ENCODE peak calls at places on chromosome 14, in five cellular contexts. One of them, this sample, is unnamed.

GRCh38 chr14:39491134-39491541 is 58.9 kb upstream of the FBXO33 start:
- DNase-seq in HEK293T: peak
- DNase-seq in H1: no peak
- DNase-seq in GM12878: no peak
- DNase-seq in HepG2: peak
- DNase-seq in this sample: no peak

GRCh38 chr14:80275208-80275850 is 64.0 kb upstream of the DIO2 start:
- DNase-seq in HEK293T: no peak
- DNase-seq in HepG2: no peak
- DNase-seq in GM12878: no peak
- DNase-seq in H1: no peak
- DNase-seq in this sample: no peak

GRCh38 chr14:102693006-102693755 is 84.1 kb upstream of the TRAF3 start:
- DNase-seq in H1: no peak
- DNase-seq in HEK293T: peak
- DNase-seq in GM12878: no peak
- DNase-seq in HepG2: peak
- DNase-seq in this sample: no peak

GRCh38 chr14:66920196-66920595 is 269.0 kb upstream of the GARIN2 start:
- DNase-seq in HEK293T: no peak
- DNase-seq in H1: no peak
- DNase-seq in GM12878: no peak
- DNase-seq in HepG2: peak
- DNase-seq in this sample: no peak

GRCh38 chr14:91246051-91246852 is 1.7 kb upstream of the GPR68 start:
- DNase-seq in HEK293T: no peak
- DNase-seq in GM12878: no peak
- DNase-seq in HepG2: no peak
- DNase-seq in H1: no peak
- DNase-seq in this sample: no peak

GRCh38 chr14:67410313-67410712 is 1.7 kb downstream of the PLEK2 start:
- DNase-seq in HepG2: no peak
- DNase-seq in H1: no peak
- DNase-seq in HEK293T: no peak
- DNase-seq in GM12878: no peak
- DNase-seq in this sample: no peak

GRCh38 chr14:21382886-21383847 is 652 bp downstream of the SUPT16H start:
- DNase-seq in GM12878: no peak
- DNase-seq in H1: no peak
- DNase-seq in HepG2: peak
- DNase-seq in HEK293T: peak
- DNase-seq in this sample: no peak

GRCh38 chr14:65849558-65849957 is 437.0 kb downstream of the FUT8 start:
- DNase-seq in GM12878: no peak
- DNase-seq in HepG2: no peak
- DNase-seq in HEK293T: no peak
- DNase-seq in H1: no peak
- DNase-seq in this sample: no peak

GRCh38 chr14:67815573-67816235 is 686 bp downstream of the ZFYVE26 start:
- DNase-seq in H1: no peak
- DNase-seq in GM12878: no peak
- DNase-seq in HepG2: no peak
- DNase-seq in HEK293T: peak
- DNase-seq in this sample: no peak

GRCh38 chr14:105933238-105933637 is 406.9 kb downstream of the TMEM121 start:
- DNase-seq in HEK293T: no peak
- DNase-seq in GM12878: no peak
- DNase-seq in H1: no peak
- DNase-seq in HepG2: no peak
- DNase-seq in this sample: no peak

GRCh38 chr14:23428686-23429495 is 6.6 kb downstream of the MYH7 start:
- DNase-seq in HEK293T: no peak
- DNase-seq in HepG2: no peak
- DNase-seq in GM12878: no peak
- DNase-seq in H1: no peak
- DNase-seq in this sample: no peak

GRCh38 chr14:72883963-72884362 is 9.9 kb downstream of the DPF3 start:
- DNase-seq in HepG2: no peak
- DNase-seq in H1: no peak
- DNase-seq in GM12878: peak
- DNase-seq in HEK293T: no peak
- DNase-seq in this sample: no peak

GRCh38 chr14:91005716-91006115 is 54.7 kb downstream of the RPS6KA5 start:
- DNase-seq in H1: no peak
- DNase-seq in HEK293T: no peak
- DNase-seq in HepG2: no peak
- DNase-seq in GM12878: no peak
- DNase-seq in this sample: no peak

GRCh38 chr14:105927661-105928060 is 401.3 kb downstream of the TMEM121 start:
- DNase-seq in HepG2: no peak
- DNase-seq in GM12878: no peak
- DNase-seq in HEK293T: no peak
- DNase-seq in H1: no peak
- DNase-seq in this sample: no peak

GRCh38 chr14:97377550-97377949 is 580.4 kb downstream of the VRK1 start:
- DNase-seq in HEK293T: no peak
- DNase-seq in GM12878: no peak
- DNase-seq in H1: no peak
- DNase-seq in HepG2: no peak
- DNase-seq in this sample: no peak

GRCh38 chr14:30034049-30034635 is 106.5 kb upstream of the PRKD1 start:
- DNase-seq in HepG2: no peak
- DNase-seq in GM12878: no peak
- DNase-seq in H1: peak
- DNase-seq in HEK293T: no peak
- DNase-seq in this sample: peak

GRCh38 chr14:96639550-96639949 is 137.4 kb downstream of the PAPOLA start:
- DNase-seq in GM12878: no peak
- DNase-seq in HepG2: no peak
- DNase-seq in HEK293T: peak
- DNase-seq in H1: no peak
- DNase-seq in this sample: no peak

GRCh38 chr14:90730367-90730766 is 85.9 kb downstream of the TTC7B start:
- DNase-seq in H1: no peak
- DNase-seq in HEK293T: no peak
- DNase-seq in GM12878: no peak
- DNase-seq in HepG2: no peak
- DNase-seq in this sample: no peak

GRCh38 chr14:73612339-73613045 is at the start of gene ACOT6:
- DNase-seq in HepG2: peak
- DNase-seq in H1: no peak
- DNase-seq in GM12878: no peak
- DNase-seq in HEK293T: peak
- DNase-seq in this sample: peak

GRCh38 chr14:96578619-96579018 is 76.4 kb downstream of the PAPOLA start:
- DNase-seq in H1: no peak
- DNase-seq in GM12878: no peak
- DNase-seq in HEK293T: no peak
- DNase-seq in HepG2: no peak
- DNase-seq in this sample: no peak

GRCh38 chr14:33165926-33166289 is 227.2 kb downstream of the NPAS3 start:
- DNase-seq in GM12878: no peak
- DNase-seq in HEK293T: no peak
- DNase-seq in H1: no peak
- DNase-seq in HepG2: no peak
- DNase-seq in this sample: no peak

GRCh38 chr14:99576304-99576703 is 27.7 kb downstream of the CCDC85C start:
- DNase-seq in HepG2: no peak
- DNase-seq in HEK293T: no peak
- DNase-seq in GM12878: no peak
- DNase-seq in H1: no peak
- DNase-seq in this sample: no peak

GRCh38 chr14:99575043-99576023 is 28.7 kb downstream of the CCDC85C start:
- DNase-seq in H1: no peak
- DNase-seq in HEK293T: peak
- DNase-seq in HepG2: peak
- DNase-seq in GM12878: no peak
- DNase-seq in this sample: no peak

GRCh38 chr14:99578541-99579044 is 25.4 kb downstream of the CCDC85C start:
- DNase-seq in GM12878: no peak
- DNase-seq in HepG2: no peak
- DNase-seq in H1: no peak
- DNase-seq in HEK293T: no peak
- DNase-seq in this sample: no peak

GRCh38 chr14:99579077-99579836 is 24.8 kb downstream of the CCDC85C start:
- DNase-seq in HEK293T: no peak
- DNase-seq in HepG2: no peak
- DNase-seq in GM12878: no peak
- DNase-seq in H1: no peak
- DNase-seq in this sample: no peak

GRCh38 chr14:99576761-99577705 is 27.0 kb downstream of the CCDC85C start:
- DNase-seq in HepG2: no peak
- DNase-seq in H1: no peak
- DNase-seq in HEK293T: no peak
- DNase-seq in GM12878: no peak
- DNase-seq in this sample: no peak
- TF ChIP-seq SUZ12 in HepG2: no peak
- TF ChIP-seq SUZ12 in H1: no peak
- TF ChIP-seq SUZ12 in HEK293T: no peak
- TF ChIP-seq SUZ12 in GM12878: no peak
- TF ChIP-seq SUZ12 in this sample: no peak

GRCh38 chr14:76486251-76486743 is 110.4 kb downstream of the ESRRB start:
- DNase-seq in HEK293T: peak
- DNase-seq in GM12878: no peak
- DNase-seq in H1: no peak
- DNase-seq in HepG2: no peak
- DNase-seq in this sample: no peak
- TF ChIP-seq SUZ12 in HEK293T: no peak
- TF ChIP-seq SUZ12 in GM12878: no peak
- TF ChIP-seq SUZ12 in H1: no peak
- TF ChIP-seq SUZ12 in HepG2: no peak
- TF ChIP-seq SUZ12 in this sample: no peak

DNA sequence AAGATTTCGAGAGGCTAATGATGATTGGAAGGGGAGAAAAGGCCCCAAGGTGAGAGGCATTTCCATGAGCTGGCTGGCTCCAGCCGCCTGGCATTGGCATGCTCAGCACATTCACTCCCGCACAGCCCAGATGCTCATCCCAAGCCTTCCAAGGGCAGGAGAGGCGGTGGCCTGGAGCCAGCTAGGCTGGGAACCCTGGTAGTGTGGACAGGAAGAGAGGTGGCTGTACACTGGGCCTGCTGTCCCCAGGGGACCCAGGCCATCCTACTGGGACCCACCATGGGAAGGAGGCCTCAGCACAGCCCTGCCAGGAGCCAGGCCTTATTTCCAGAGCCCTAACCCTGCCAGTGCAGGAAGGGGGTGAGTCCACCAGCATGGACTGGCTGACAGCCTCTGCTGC is 72.1 kb downstream of the SPTB start:
- DNase-seq in HepG2: no peak
- DNase-seq in H1: no peak
- DNase-seq in GM12878: no peak
- DNase-seq in HEK293T: no peak
- DNase-seq in this sample: no peak
- TF ChIP-seq SUZ12 in HepG2: no peak
- TF ChIP-seq SUZ12 in H1: no peak
- TF ChIP-seq SUZ12 in GM12878: no peak
- TF ChIP-seq SUZ12 in HEK293T: no peak
- TF ChIP-seq SUZ12 in this sample: no peak

DNA sequence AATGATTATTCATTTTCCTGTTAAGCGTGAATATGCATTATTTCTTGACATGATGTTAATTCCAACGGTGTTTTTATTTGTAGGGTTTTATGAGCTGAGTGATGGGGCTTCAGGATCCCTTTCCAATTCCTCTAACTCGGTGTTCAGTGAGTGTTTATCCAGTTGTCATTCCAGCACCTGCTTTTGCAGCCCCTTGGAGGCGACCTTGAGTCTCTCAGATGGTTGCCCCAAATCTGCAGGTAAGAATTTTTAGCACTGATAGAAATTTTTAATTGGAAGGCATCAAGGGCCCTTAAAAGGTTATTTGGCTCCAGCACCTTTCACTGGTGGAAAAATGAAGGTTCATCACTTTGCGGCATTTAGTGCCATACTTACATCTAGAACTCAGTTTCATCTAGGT is 3.7 kb downstream of the DACT1 start:
- DNase-seq in H1: no peak
- DNase-seq in HepG2: no peak
- DNase-seq in GM12878: no peak
- DNase-seq in HEK293T: no peak
- DNase-seq in this sample: no peak
- TF ChIP-seq SUZ12 in H1: no peak
- TF ChIP-seq SUZ12 in HepG2: no peak
- TF ChIP-seq SUZ12 in GM12878: no peak
- TF ChIP-seq SUZ12 in HEK293T: no peak
- TF ChIP-seq SUZ12 in this sample: no peak

DNA sequence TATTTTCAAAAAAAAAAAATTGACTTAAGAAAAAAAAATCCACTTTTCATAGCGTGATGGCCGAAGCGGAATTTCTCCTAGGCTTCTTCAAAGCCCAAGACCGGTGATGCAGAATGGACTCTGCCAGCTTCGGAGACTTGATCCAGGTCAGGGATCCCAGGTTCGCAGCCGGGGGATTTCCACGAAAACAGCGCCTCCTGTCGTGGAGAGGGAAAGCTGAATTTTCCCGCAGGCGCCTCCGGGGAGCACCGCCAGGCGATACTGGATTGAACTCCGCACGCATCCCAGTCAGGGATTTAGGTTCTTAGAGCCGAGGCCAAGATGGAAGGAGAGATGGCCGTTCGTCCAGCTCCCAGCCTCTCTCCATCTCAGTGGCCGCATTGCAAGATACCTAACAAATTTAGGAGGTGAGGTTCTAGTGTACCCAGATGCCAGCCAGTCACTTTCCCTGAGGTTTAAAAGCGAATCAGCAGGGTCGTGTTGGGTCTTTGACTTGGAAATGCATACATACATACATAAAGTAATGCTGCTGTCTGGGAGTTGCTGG is 2.2 kb downstream of the TTC6 start:
- DNase-seq in GM12878: no peak
- DNase-seq in H1: no peak
- DNase-seq in HEK293T: no peak
- DNase-seq in HepG2: no peak
- DNase-seq in this sample: no peak
- TF ChIP-seq SUZ12 in GM12878: no peak
- TF ChIP-seq SUZ12 in H1: no peak
- TF ChIP-seq SUZ12 in HEK293T: no peak
- TF ChIP-seq SUZ12 in HepG2: no peak
- TF ChIP-seq SUZ12 in this sample: peak

DNA sequence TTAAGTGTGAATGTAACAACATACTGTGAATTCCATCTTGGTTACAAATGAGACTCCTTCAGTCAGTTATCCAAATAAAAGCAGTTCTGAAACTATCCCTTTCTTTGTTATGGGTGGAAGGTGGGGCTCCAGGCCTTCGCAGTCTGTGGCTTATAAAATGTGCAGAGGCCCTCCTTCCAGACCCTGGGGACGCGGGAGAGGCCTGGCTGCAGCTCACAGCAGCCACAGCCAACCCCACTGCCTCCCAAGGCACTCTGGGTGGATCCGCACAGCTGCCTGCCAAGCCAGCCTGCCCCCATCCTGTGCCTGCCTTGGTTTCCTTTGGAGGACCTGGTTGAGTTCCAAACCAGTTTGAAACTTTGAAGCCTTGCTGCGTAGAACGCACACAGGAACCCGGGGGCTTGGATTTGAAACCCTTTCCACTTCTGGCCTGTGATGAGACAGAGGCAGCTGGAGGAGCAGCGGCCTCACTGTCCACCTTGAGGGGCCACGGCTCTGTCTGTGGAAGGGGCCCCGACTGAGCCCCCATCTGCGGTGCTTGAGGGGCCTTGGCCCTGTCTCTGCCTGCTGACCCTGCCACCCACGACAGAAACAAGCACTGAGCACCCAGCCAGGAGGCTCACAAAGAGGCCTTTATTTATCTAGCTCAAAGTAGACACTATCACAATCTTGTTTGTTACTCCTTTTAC is 30.4 kb downstream of the CCNK start:
- DNase-seq in H1: no peak
- DNase-seq in HepG2: no peak
- DNase-seq in GM12878: no peak
- DNase-seq in HEK293T: no peak
- DNase-seq in this sample: no peak
- TF ChIP-seq SUZ12 in H1: no peak
- TF ChIP-seq SUZ12 in HepG2: no peak
- TF ChIP-seq SUZ12 in GM12878: no peak
- TF ChIP-seq SUZ12 in HEK293T: no peak
- TF ChIP-seq SUZ12 in this sample: no peak

This sample was measured in NT2/D1.